ENCODE peak calls at places on chromosome 14, in five cellular contexts. One of them, this sample, is unnamed.

GRCh38 chr14:31897581-31898186 is 179.4 kb upstream of the ARHGAP5 start:
- DNase-seq in A549: no peak
- DNase-seq in ovary: no peak
- DNase-seq in transverse colon: peak; percentile 10
- DNase-seq in sigmoid colon: no peak
- DNase-seq in this sample: no peak

GRCh38 chr14:32201196-32201815 is 539 bp upstream of the RNU6-7 start:
- DNase-seq in transverse colon: peak; percentile 94
- DNase-seq in A549: peak; percentile 86
- DNase-seq in ovary: peak; percentile 88
- DNase-seq in sigmoid colon: peak; percentile 90
- DNase-seq in this sample: peak; percentile 80

GRCh38 chr14:69997849-69998248 is 118.6 kb downstream of the SMOC1 start:
- DNase-seq in transverse colon: no peak
- DNase-seq in ovary: peak; percentile 41
- DNase-seq in sigmoid colon: no peak
- DNase-seq in A549: peak; percentile 87
- DNase-seq in this sample: peak; percentile 65

GRCh38 chr14:65228436-65228835 is 126.1 kb upstream of the MAX start:
- DNase-seq in A549: no peak
- DNase-seq in transverse colon: no peak
- DNase-seq in ovary: no peak
- DNase-seq in sigmoid colon: no peak
- DNase-seq in this sample: no peak

GRCh38 chr14:100789460-100790417 is 36.2 kb upstream of the MEG3 start:
- DNase-seq in sigmoid colon: no peak
- DNase-seq in transverse colon: no peak
- DNase-seq in A549: no peak
- DNase-seq in ovary: no peak
- DNase-seq in this sample: no peak

GRCh38 chr14:93333631-93334095 is 827 bp upstream of the BTBD7 start:
- DNase-seq in A549: no peak
- DNase-seq in sigmoid colon: no peak
- DNase-seq in transverse colon: no peak
- DNase-seq in ovary: no peak
- DNase-seq in this sample: no peak

GRCh38 chr14:71266994-71267636 is 359.9 kb downstream of the PCNX1 start:
- DNase-seq in transverse colon: no peak
- DNase-seq in ovary: no peak
- DNase-seq in A549: no peak
- DNase-seq in sigmoid colon: no peak
- DNase-seq in this sample: no peak

GRCh38 chr14:65926935-65927700 is 514.6 kb downstream of the FUT8 start:
- DNase-seq in ovary: no peak
- DNase-seq in transverse colon: no peak
- DNase-seq in A549: no peak
- DNase-seq in sigmoid colon: no peak
- DNase-seq in this sample: no peak

GRCh38 chr14:51860164-51860835 is at the start of gene GNG2:
- DNase-seq in sigmoid colon: peak; percentile 91
- DNase-seq in ovary: peak; percentile 61
- DNase-seq in transverse colon: peak; percentile 88
- DNase-seq in A549: peak; percentile 56
- DNase-seq in this sample: peak; percentile 79

GRCh38 chr14:75523771-75524171 is 1.5 kb downstream of the BATF start:
- DNase-seq in ovary: no peak
- DNase-seq in sigmoid colon: no peak
- DNase-seq in transverse colon: no peak
- DNase-seq in A549: no peak
- DNase-seq in this sample: no peak

GRCh38 chr14:93734086-93734822 is 54.0 kb downstream of the PRIMA1 start:
- DNase-seq in transverse colon: no peak
- DNase-seq in A549: no peak
- DNase-seq in ovary: no peak
- DNase-seq in sigmoid colon: no peak
- DNase-seq in this sample: no peak

GRCh38 chr14:32662234-32662633 is 276.4 kb upstream of the NPAS3 start:
- DNase-seq in sigmoid colon: no peak
- DNase-seq in ovary: no peak
- DNase-seq in transverse colon: no peak
- DNase-seq in A549: no peak
- DNase-seq in this sample: no peak

GRCh38 chr14:44027397-44027796 is 479.7 kb downstream of the FSCB start:
- DNase-seq in ovary: no peak
- DNase-seq in sigmoid colon: no peak
- DNase-seq in A549: no peak
- DNase-seq in transverse colon: no peak
- DNase-seq in this sample: no peak

GRCh38 chr14:101198398-101199027 is 295.0 kb upstream of the RTL1 start:
- DNase-seq in sigmoid colon: peak; percentile 47
- DNase-seq in transverse colon: no peak
- DNase-seq in A549: no peak
- DNase-seq in ovary: no peak
- DNase-seq in this sample: peak; percentile 21

GRCh38 chr14:31806249-31806648 is 245.0 kb downstream of the NUBPL start:
- DNase-seq in ovary: no peak
- DNase-seq in A549: no peak
- DNase-seq in sigmoid colon: no peak
- DNase-seq in transverse colon: no peak
- DNase-seq in this sample: no peak

GRCh38 chr14:24343795-24344660 is 4.2 kb upstream of the RIPK3 start:
- DNase-seq in A549: no peak
- DNase-seq in sigmoid colon: no peak
- DNase-seq in ovary: no peak
- DNase-seq in transverse colon: no peak
- DNase-seq in this sample: no peak

GRCh38 chr14:58747181-58747580 is 109.4 kb downstream of the DACT1 start:
- DNase-seq in ovary: peak; percentile 46
- DNase-seq in transverse colon: peak; percentile 35
- DNase-seq in sigmoid colon: peak; percentile 84
- DNase-seq in A549: peak; percentile 64
- DNase-seq in this sample: no peak

GRCh38 chr14:101405171-101405883 is 156.0 kb upstream of the DIO3 start:
- DNase-seq in sigmoid colon: no peak
- DNase-seq in transverse colon: peak; percentile 26
- DNase-seq in A549: peak; percentile 29
- DNase-seq in ovary: peak; percentile 78
- DNase-seq in this sample: peak; percentile 37

GRCh38 chr14:73829526-73830431 is 21.9 kb upstream of the PTGR2 start:
- DNase-seq in sigmoid colon: no peak
- DNase-seq in A549: peak; percentile 43
- DNase-seq in transverse colon: no peak
- DNase-seq in ovary: no peak
- DNase-seq in this sample: no peak

GRCh38 chr14:52363969-52364368 is 49.9 kb downstream of the PTGER2 start:
- DNase-seq in transverse colon: no peak
- DNase-seq in ovary: no peak
- DNase-seq in A549: no peak
- DNase-seq in sigmoid colon: no peak
- DNase-seq in this sample: no peak

DNA sequence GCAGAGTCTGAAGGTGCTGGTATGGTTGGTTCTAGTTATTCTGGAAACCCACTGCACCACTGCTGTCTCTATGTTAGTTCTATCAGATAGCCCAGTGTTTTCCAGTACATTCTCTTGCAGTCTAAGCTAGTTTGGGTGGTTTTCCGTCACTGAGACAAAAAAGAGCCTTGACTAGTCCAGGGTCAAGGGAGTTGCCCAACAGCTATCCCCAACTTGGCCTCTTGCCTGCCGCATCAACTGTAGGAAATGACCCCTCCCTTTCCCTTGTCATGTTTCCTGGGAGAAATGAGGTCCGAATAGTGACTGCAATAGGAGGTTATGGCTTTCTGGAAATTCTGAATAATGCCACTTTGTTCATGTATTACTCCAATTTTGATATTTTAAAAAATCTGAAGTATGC is 160.4 kb downstream of the EFCAB11 start:
- DNase-seq in sigmoid colon: peak; percentile 79
- DNase-seq in A549: no peak
- DNase-seq in ovary: peak; percentile 30
- DNase-seq in transverse colon: no peak
- DNase-seq in this sample: no peak
- TF ChIP-seq EP300 in sigmoid colon: no peak
- TF ChIP-seq EP300 in A549: no peak
- TF ChIP-seq EP300 in ovary: no peak
- TF ChIP-seq EP300 in transverse colon: no peak
- TF ChIP-seq EP300 in this sample: no peak

GRCh38 chr14:40216976-40217375 is 784.7 kb upstream of the FBXO33 start:
- DNase-seq in transverse colon: no peak
- DNase-seq in ovary: no peak
- DNase-seq in A549: no peak
- DNase-seq in sigmoid colon: no peak
- DNase-seq in this sample: no peak
- H3K9me3 ChIP-seq in transverse colon: no peaks in the 10 kb centered on the region
- H3K9me3 ChIP-seq in ovary: no peaks in the 10 kb centered on the region
- H3K9me3 ChIP-seq in A549: no peaks in the 10 kb centered on the region
- H3K9me3 ChIP-seq in sigmoid colon: no peaks in the 10 kb centered on the region
- H3K9me3 ChIP-seq in this sample: peaks cover 12% of the 10 kb centered on the region

GRCh38 chr14:77026166-77026929 is 2.2 kb downstream of the IRF2BPL start:
- DNase-seq in ovary: peak; percentile 52
- DNase-seq in transverse colon: no peak
- DNase-seq in A549: peak; percentile 75
- DNase-seq in sigmoid colon: peak; percentile 81
- DNase-seq in this sample: peak; percentile 52

GRCh38 chr14:77024171-77024627 is 4.3 kb downstream of the IRF2BPL start:
- DNase-seq in A549: peak; percentile 80
- DNase-seq in sigmoid colon: peak; percentile 78
- DNase-seq in transverse colon: peak; percentile 67
- DNase-seq in ovary: peak; percentile 53
- DNase-seq in this sample: no peak

GRCh38 chr14:77025744-77026165 is 2.8 kb downstream of the IRF2BPL start:
- DNase-seq in transverse colon: no peak
- DNase-seq in A549: peak; percentile 50
- DNase-seq in sigmoid colon: no peak
- DNase-seq in ovary: peak; percentile 36
- DNase-seq in this sample: no peak

GRCh38 chr14:77022219-77022852 is 6.2 kb downstream of the IRF2BPL start:
- DNase-seq in sigmoid colon: no peak
- DNase-seq in A549: no peak
- DNase-seq in transverse colon: peak; percentile 58
- DNase-seq in ovary: no peak
- DNase-seq in this sample: no peak

DNA sequence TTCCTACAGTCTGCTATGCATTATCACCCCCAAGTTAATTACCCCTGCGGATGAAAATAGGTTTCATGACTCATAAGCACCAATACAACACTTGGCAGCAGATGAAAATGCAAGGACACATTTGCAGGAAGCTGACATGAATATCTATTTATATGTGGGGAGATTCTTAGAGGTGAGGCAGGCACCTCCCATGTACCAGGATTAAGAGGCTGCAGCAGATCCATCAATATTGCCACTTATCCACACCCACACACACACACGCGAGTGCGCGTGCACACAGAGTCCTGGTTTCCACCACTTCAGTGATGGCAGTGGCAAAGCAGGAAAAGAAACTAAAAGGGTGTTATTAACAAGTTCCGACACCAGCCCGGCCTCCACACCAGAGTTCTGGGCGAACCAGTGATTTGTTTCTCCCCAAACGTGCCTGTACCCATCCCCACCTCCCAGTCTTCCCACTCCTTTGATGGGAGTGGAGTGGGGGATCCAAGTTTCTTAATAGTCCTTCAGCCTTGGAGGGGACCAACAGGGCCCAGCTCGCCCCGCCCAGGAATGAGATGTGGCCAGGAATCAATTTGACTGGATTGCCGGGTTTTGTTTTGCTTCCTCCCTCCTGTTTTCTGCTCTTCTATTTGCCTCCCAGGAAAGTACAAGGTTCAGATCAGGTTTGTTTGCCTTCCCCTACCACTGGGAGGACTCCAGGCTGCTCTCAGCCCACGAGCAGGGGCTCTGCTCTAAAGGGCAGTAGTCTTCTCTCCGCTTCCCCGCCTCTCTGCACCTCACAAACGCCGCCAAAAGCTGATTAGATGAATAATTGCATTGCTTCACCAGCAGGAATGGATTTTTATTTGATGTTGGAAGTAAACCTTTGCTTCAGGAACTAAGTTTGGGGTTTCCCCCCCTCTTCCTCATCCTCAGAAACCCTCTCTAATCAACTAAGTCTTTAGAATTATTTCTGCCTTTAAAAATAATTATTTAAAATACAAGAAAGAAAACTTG is 5.2 kb downstream of the IRF2BPL start:
- DNase-seq in ovary: peak; percentile 78
- DNase-seq in transverse colon: peak; percentile 63
- DNase-seq in sigmoid colon: peak; percentile 76
- DNase-seq in A549: peak; percentile 75
- DNase-seq in this sample: peak; percentile 76
- TF ChIP-seq EP300 in ovary: no peak
- TF ChIP-seq EP300 in transverse colon: no peak
- TF ChIP-seq EP300 in sigmoid colon: no peak
- TF ChIP-seq EP300 in A549: no peak
- TF ChIP-seq EP300 in this sample: no peak

DNA sequence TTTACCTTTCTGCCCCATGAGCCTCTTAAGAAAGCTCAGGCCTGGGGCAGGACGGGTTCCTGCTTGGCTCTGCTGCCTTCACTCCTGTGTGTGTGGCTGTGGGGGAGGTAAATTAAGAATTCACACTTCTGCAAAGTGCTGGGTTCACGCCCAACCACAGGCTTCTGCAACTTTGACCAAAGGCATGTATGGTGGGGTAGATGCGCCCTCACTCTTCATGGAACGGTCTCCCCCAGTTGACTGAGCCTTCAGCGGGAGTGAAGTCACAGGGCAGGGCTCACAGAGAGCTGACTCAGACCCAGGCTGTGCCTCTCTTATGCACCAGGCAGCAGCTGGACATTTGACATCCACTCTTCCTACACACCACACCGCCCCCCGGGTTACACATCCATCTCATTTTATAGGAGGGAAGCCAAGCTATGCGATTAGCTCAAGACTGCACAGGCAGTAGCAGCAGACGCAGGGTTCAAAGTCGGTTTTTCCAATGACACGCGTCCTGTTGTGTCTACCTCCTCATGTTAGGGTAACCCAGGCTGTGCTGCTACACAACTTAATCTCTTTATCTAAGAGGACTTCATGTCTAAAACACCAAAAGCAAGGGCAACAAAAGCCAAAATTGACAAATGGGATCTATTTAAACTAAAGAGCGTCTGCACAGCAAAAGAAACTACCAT is 15.4 kb upstream of the BCL11B start:
- DNase-seq in sigmoid colon: no peak
- DNase-seq in transverse colon: no peak
- DNase-seq in A549: no peak
- DNase-seq in ovary: no peak
- DNase-seq in this sample: no peak
- H3K9me3 ChIP-seq in sigmoid colon: no peaks in the 10 kb centered on the region
- H3K9me3 ChIP-seq in transverse colon: no peaks in the 10 kb centered on the region
- H3K9me3 ChIP-seq in A549: no peaks in the 10 kb centered on the region
- H3K9me3 ChIP-seq in ovary: no peaks in the 10 kb centered on the region
- H3K9me3 ChIP-seq in this sample: no peaks in the 10 kb centered on the region

DNA sequence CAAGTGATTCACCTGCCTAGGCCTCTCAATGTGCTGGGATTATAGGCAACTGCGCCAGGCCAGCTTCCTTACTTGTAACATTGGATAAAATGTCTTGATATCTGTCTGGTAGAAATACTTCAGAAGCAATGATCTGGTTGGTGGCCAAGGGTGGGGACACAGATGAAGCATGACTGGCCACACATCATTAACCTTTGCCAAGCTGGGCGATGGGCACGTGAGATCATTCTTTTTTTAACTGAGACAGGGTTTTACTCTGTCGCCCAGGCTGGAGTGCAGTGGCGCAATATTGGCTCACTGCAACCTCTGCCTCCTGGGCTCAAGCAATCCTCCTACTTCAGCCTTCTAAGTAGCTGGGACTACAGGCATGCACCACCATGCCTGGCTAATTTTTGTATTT is 31.1 kb downstream of the PLEKHH1 start:
- DNase-seq in sigmoid colon: peak; percentile 8
- DNase-seq in A549: no peak
- DNase-seq in ovary: no peak
- DNase-seq in transverse colon: no peak
- DNase-seq in this sample: no peak
- TF ChIP-seq EP300 in sigmoid colon: no peak
- TF ChIP-seq EP300 in A549: no peak
- TF ChIP-seq EP300 in ovary: no peak
- TF ChIP-seq EP300 in transverse colon: no peak
- TF ChIP-seq EP300 in this sample: no peak